ENCODE peak calls at places on chromosomes 5 and 9, in ten cellular contexts. One of them, this sample, is unnamed.

GRCh38 chr5:10600629-10601245 is 36.9 kb downstream of the ANKRD33B start:
- DNase-seq in activated gamma-delta T cell treated with Interleukin-2 at 50 U/mL for 16 hours: no peak
- DNase-seq in MM.1S: peak; percentile 69
- DNase-seq in HT1080: peak; percentile 44
- DNase-seq in adipocyte: no peak
- DNase-seq in dermis microvascular lymphatic vessel endothelial cell: no peak
- DNase-seq in right lobe of liver: peak; percentile 30
- DNase-seq in BE2C: no peak
- DNase-seq in stimulated activated CD8-positive, alpha-beta memory T cell treated with anti-CD3 and anti-CD28 coated beads, Interleukin-15, amount 100 ng/mL, for 1 hour: no peak
- DNase-seq in NCI-H2171: peak; percentile 43
- DNase-seq in this sample: no peak

GRCh38 chr5:91141642-91142041 is 241.5 kb downstream of the ARRDC3 start:
- DNase-seq in right lobe of liver: no peak
- DNase-seq in BE2C: no peak
- DNase-seq in dermis microvascular lymphatic vessel endothelial cell: no peak
- DNase-seq in HT1080: no peak
- DNase-seq in NCI-H2171: no peak
- DNase-seq in activated gamma-delta T cell treated with Interleukin-2 at 50 U/mL for 16 hours: no peak
- DNase-seq in stimulated activated CD8-positive, alpha-beta memory T cell treated with anti-CD3 and anti-CD28 coated beads, Interleukin-15, amount 100 ng/mL, for 1 hour: no peak
- DNase-seq in MM.1S: no peak
- DNase-seq in adipocyte: no peak
- DNase-seq in this sample: no peak

GRCh38 chr5:132013711-132014110 is 2.3 kb upstream of the ACSL6 start:
- DNase-seq in right lobe of liver: peak; percentile 28
- DNase-seq in HT1080: no peak
- DNase-seq in activated gamma-delta T cell treated with Interleukin-2 at 50 U/mL for 16 hours: no peak
- DNase-seq in stimulated activated CD8-positive, alpha-beta memory T cell treated with anti-CD3 and anti-CD28 coated beads, Interleukin-15, amount 100 ng/mL, for 1 hour: no peak
- DNase-seq in dermis microvascular lymphatic vessel endothelial cell: no peak
- DNase-seq in MM.1S: no peak
- DNase-seq in adipocyte: no peak
- DNase-seq in NCI-H2171: no peak
- DNase-seq in BE2C: no peak
- DNase-seq in this sample: no peak

GRCh38 chr5:10602031-10602806 is 38.3 kb downstream of the ANKRD33B start:
- DNase-seq in NCI-H2171: no peak
- DNase-seq in adipocyte: no peak
- DNase-seq in right lobe of liver: peak; percentile 89
- DNase-seq in activated gamma-delta T cell treated with Interleukin-2 at 50 U/mL for 16 hours: no peak
- DNase-seq in dermis microvascular lymphatic vessel endothelial cell: no peak
- DNase-seq in MM.1S: no peak
- DNase-seq in stimulated activated CD8-positive, alpha-beta memory T cell treated with anti-CD3 and anti-CD28 coated beads, Interleukin-15, amount 100 ng/mL, for 1 hour: no peak
- DNase-seq in HT1080: no peak
- DNase-seq in BE2C: peak; percentile 52
- DNase-seq in this sample: no peak

GRCh38 chr5:38404667-38405276 is 146.4 kb downstream of the EGFLAM start:
- DNase-seq in NCI-H2171: no peak
- DNase-seq in HT1080: no peak
- DNase-seq in right lobe of liver: peak; percentile 60
- DNase-seq in adipocyte: no peak
- DNase-seq in BE2C: no peak
- DNase-seq in dermis microvascular lymphatic vessel endothelial cell: no peak
- DNase-seq in MM.1S: no peak
- DNase-seq in activated gamma-delta T cell treated with Interleukin-2 at 50 U/mL for 16 hours: no peak
- DNase-seq in stimulated activated CD8-positive, alpha-beta memory T cell treated with anti-CD3 and anti-CD28 coated beads, Interleukin-15, amount 100 ng/mL, for 1 hour: no peak
- DNase-seq in this sample: no peak

GRCh38 chr5:10705736-10706135 is 55.3 kb downstream of the DAP start:
- DNase-seq in activated gamma-delta T cell treated with Interleukin-2 at 50 U/mL for 16 hours: no peak
- DNase-seq in NCI-H2171: no peak
- DNase-seq in MM.1S: no peak
- DNase-seq in right lobe of liver: no peak
- DNase-seq in dermis microvascular lymphatic vessel endothelial cell: no peak
- DNase-seq in stimulated activated CD8-positive, alpha-beta memory T cell treated with anti-CD3 and anti-CD28 coated beads, Interleukin-15, amount 100 ng/mL, for 1 hour: no peak
- DNase-seq in BE2C: no peak
- DNase-seq in adipocyte: no peak
- DNase-seq in HT1080: peak; percentile 50
- DNase-seq in this sample: no peak

GRCh38 chr5:57621624-57622023 is 139.0 kb upstream of the ACTBL2 start:
- DNase-seq in MM.1S: no peak
- DNase-seq in BE2C: no peak
- DNase-seq in activated gamma-delta T cell treated with Interleukin-2 at 50 U/mL for 16 hours: no peak
- DNase-seq in stimulated activated CD8-positive, alpha-beta memory T cell treated with anti-CD3 and anti-CD28 coated beads, Interleukin-15, amount 100 ng/mL, for 1 hour: no peak
- DNase-seq in right lobe of liver: no peak
- DNase-seq in adipocyte: no peak
- DNase-seq in dermis microvascular lymphatic vessel endothelial cell: no peak
- DNase-seq in NCI-H2171: no peak
- DNase-seq in HT1080: no peak
- DNase-seq in this sample: no peak

GRCh38 chr9:24218656-24219055 is 327.0 kb downstream of the IZUMO3 start:
- DNase-seq in BE2C: no peak
- DNase-seq in adipocyte: peak; percentile 12
- DNase-seq in right lobe of liver: no peak
- DNase-seq in dermis microvascular lymphatic vessel endothelial cell: no peak
- DNase-seq in MM.1S: no peak
- DNase-seq in activated gamma-delta T cell treated with Interleukin-2 at 50 U/mL for 16 hours: no peak
- DNase-seq in stimulated activated CD8-positive, alpha-beta memory T cell treated with anti-CD3 and anti-CD28 coated beads, Interleukin-15, amount 100 ng/mL, for 1 hour: no peak
- DNase-seq in NCI-H2171: no peak
- DNase-seq in HT1080: no peak
- DNase-seq in this sample: peak; percentile 10

GRCh38 chr9:116589392-116590354 is 97.4 kb upstream of the TRIM32 start:
- DNase-seq in dermis microvascular lymphatic vessel endothelial cell: no peak
- DNase-seq in BE2C: peak; percentile 36
- DNase-seq in NCI-H2171: no peak
- DNase-seq in adipocyte: no peak
- DNase-seq in MM.1S: peak; percentile 69
- DNase-seq in stimulated activated CD8-positive, alpha-beta memory T cell treated with anti-CD3 and anti-CD28 coated beads, Interleukin-15, amount 100 ng/mL, for 1 hour: no peak
- DNase-seq in HT1080: peak; percentile 90
- DNase-seq in right lobe of liver: no peak
- DNase-seq in activated gamma-delta T cell treated with Interleukin-2 at 50 U/mL for 16 hours: no peak
- DNase-seq in this sample: peak; percentile 54

GRCh38 chr5:135662683-135663082 is 83.9 kb upstream of the CXCL14 start:
- DNase-seq in NCI-H2171: no peak
- DNase-seq in stimulated activated CD8-positive, alpha-beta memory T cell treated with anti-CD3 and anti-CD28 coated beads, Interleukin-15, amount 100 ng/mL, for 1 hour: no peak
- DNase-seq in BE2C: no peak
- DNase-seq in adipocyte: no peak
- DNase-seq in HT1080: no peak
- DNase-seq in activated gamma-delta T cell treated with Interleukin-2 at 50 U/mL for 16 hours: no peak
- DNase-seq in dermis microvascular lymphatic vessel endothelial cell: no peak
- DNase-seq in MM.1S: no peak
- DNase-seq in right lobe of liver: no peak
- DNase-seq in this sample: no peak

GRCh38 chr5:76303917-76304316 is 99.2 kb upstream of the IQGAP2 start:
- DNase-seq in adipocyte: no peak
- DNase-seq in NCI-H2171: no peak
- DNase-seq in MM.1S: peak; percentile 85
- DNase-seq in BE2C: no peak
- DNase-seq in dermis microvascular lymphatic vessel endothelial cell: peak; percentile 26
- DNase-seq in activated gamma-delta T cell treated with Interleukin-2 at 50 U/mL for 16 hours: peak; percentile 16
- DNase-seq in right lobe of liver: peak; percentile 69
- DNase-seq in HT1080: no peak
- DNase-seq in stimulated activated CD8-positive, alpha-beta memory T cell treated with anti-CD3 and anti-CD28 coated beads, Interleukin-15, amount 100 ng/mL, for 1 hour: no peak
- DNase-seq in this sample: no peak

GRCh38 chr9:37119360-37119759 is 1.0 kb upstream of the ZCCHC7 start:
- DNase-seq in stimulated activated CD8-positive, alpha-beta memory T cell treated with anti-CD3 and anti-CD28 coated beads, Interleukin-15, amount 100 ng/mL, for 1 hour: no peak
- DNase-seq in BE2C: no peak
- DNase-seq in MM.1S: no peak
- DNase-seq in dermis microvascular lymphatic vessel endothelial cell: no peak
- DNase-seq in activated gamma-delta T cell treated with Interleukin-2 at 50 U/mL for 16 hours: no peak
- DNase-seq in right lobe of liver: no peak
- DNase-seq in NCI-H2171: no peak
- DNase-seq in HT1080: no peak
- DNase-seq in adipocyte: no peak
- DNase-seq in this sample: no peak

GRCh38 chr9:107637421-107638420 is 148.2 kb upstream of the KLF4 start:
- DNase-seq in dermis microvascular lymphatic vessel endothelial cell: peak; percentile 98
- DNase-seq in HT1080: no peak
- DNase-seq in stimulated activated CD8-positive, alpha-beta memory T cell treated with anti-CD3 and anti-CD28 coated beads, Interleukin-15, amount 100 ng/mL, for 1 hour: no peak
- DNase-seq in MM.1S: peak; percentile 37
- DNase-seq in NCI-H2171: no peak
- DNase-seq in right lobe of liver: peak; percentile 71
- DNase-seq in adipocyte: peak; percentile 99
- DNase-seq in activated gamma-delta T cell treated with Interleukin-2 at 50 U/mL for 16 hours: no peak
- DNase-seq in BE2C: peak; percentile 61
- DNase-seq in this sample: peak; percentile 100

GRCh38 chr5:53991942-53992341 is 318.4 kb downstream of the ARL15 start:
- DNase-seq in right lobe of liver: no peak
- DNase-seq in dermis microvascular lymphatic vessel endothelial cell: peak; percentile 37
- DNase-seq in stimulated activated CD8-positive, alpha-beta memory T cell treated with anti-CD3 and anti-CD28 coated beads, Interleukin-15, amount 100 ng/mL, for 1 hour: no peak
- DNase-seq in MM.1S: no peak
- DNase-seq in adipocyte: no peak
- DNase-seq in BE2C: no peak
- DNase-seq in NCI-H2171: no peak
- DNase-seq in activated gamma-delta T cell treated with Interleukin-2 at 50 U/mL for 16 hours: no peak
- DNase-seq in HT1080: no peak
- DNase-seq in this sample: peak; percentile 32

GRCh38 chr5:132136906-132137305 is 63.3 kb downstream of the CSF2 start:
- DNase-seq in NCI-H2171: no peak
- DNase-seq in adipocyte: peak; percentile 65
- DNase-seq in HT1080: peak; percentile 81
- DNase-seq in BE2C: no peak
- DNase-seq in dermis microvascular lymphatic vessel endothelial cell: no peak
- DNase-seq in right lobe of liver: no peak
- DNase-seq in MM.1S: no peak
- DNase-seq in activated gamma-delta T cell treated with Interleukin-2 at 50 U/mL for 16 hours: no peak
- DNase-seq in stimulated activated CD8-positive, alpha-beta memory T cell treated with anti-CD3 and anti-CD28 coated beads, Interleukin-15, amount 100 ng/mL, for 1 hour: no peak
- DNase-seq in this sample: peak; percentile 86

GRCh38 chr5:174831985-174832384 is 107.6 kb downstream of the MSX2 start:
- DNase-seq in stimulated activated CD8-positive, alpha-beta memory T cell treated with anti-CD3 and anti-CD28 coated beads, Interleukin-15, amount 100 ng/mL, for 1 hour: no peak
- DNase-seq in MM.1S: no peak
- DNase-seq in NCI-H2171: no peak
- DNase-seq in activated gamma-delta T cell treated with Interleukin-2 at 50 U/mL for 16 hours: no peak
- DNase-seq in BE2C: no peak
- DNase-seq in adipocyte: no peak
- DNase-seq in dermis microvascular lymphatic vessel endothelial cell: no peak
- DNase-seq in HT1080: no peak
- DNase-seq in right lobe of liver: no peak
- DNase-seq in this sample: peak; percentile 4

GRCh38 chr9:84851935-84852585 is 182.5 kb downstream of the NTRK2 start:
- DNase-seq in NCI-H2171: peak; percentile 64
- DNase-seq in dermis microvascular lymphatic vessel endothelial cell: no peak
- DNase-seq in right lobe of liver: no peak
- DNase-seq in adipocyte: peak; percentile 4
- DNase-seq in BE2C: no peak
- DNase-seq in stimulated activated CD8-positive, alpha-beta memory T cell treated with anti-CD3 and anti-CD28 coated beads, Interleukin-15, amount 100 ng/mL, for 1 hour: no peak
- DNase-seq in MM.1S: no peak
- DNase-seq in HT1080: peak; percentile 93
- DNase-seq in activated gamma-delta T cell treated with Interleukin-2 at 50 U/mL for 16 hours: no peak
- DNase-seq in this sample: peak; percentile 75

GRCh38 chr5:115297043-115297442 is 589 bp upstream of the CCDC112 start:
- DNase-seq in MM.1S: no peak
- DNase-seq in BE2C: no peak
- DNase-seq in NCI-H2171: no peak
- DNase-seq in stimulated activated CD8-positive, alpha-beta memory T cell treated with anti-CD3 and anti-CD28 coated beads, Interleukin-15, amount 100 ng/mL, for 1 hour: no peak
- DNase-seq in right lobe of liver: no peak
- DNase-seq in HT1080: peak; percentile 8
- DNase-seq in dermis microvascular lymphatic vessel endothelial cell: no peak
- DNase-seq in adipocyte: peak; percentile 17
- DNase-seq in activated gamma-delta T cell treated with Interleukin-2 at 50 U/mL for 16 hours: no peak
- DNase-seq in this sample: peak; percentile 51

GRCh38 chr9:87792831-87793288 is 66.9 kb downstream of the CTSL start:
- DNase-seq in HT1080: peak; percentile 95
- DNase-seq in right lobe of liver: no peak
- DNase-seq in dermis microvascular lymphatic vessel endothelial cell: no peak
- DNase-seq in adipocyte: peak; percentile 21
- DNase-seq in activated gamma-delta T cell treated with Interleukin-2 at 50 U/mL for 16 hours: no peak
- DNase-seq in MM.1S: peak; percentile 77
- DNase-seq in NCI-H2171: no peak
- DNase-seq in stimulated activated CD8-positive, alpha-beta memory T cell treated with anti-CD3 and anti-CD28 coated beads, Interleukin-15, amount 100 ng/mL, for 1 hour: no peak
- DNase-seq in BE2C: no peak
- DNase-seq in this sample: peak; percentile 96

GRCh38 chr5:180908998-180909731 is 10.2 kb downstream of the BTNL8 start:
- DNase-seq in right lobe of liver: peak; percentile 42
- DNase-seq in activated gamma-delta T cell treated with Interleukin-2 at 50 U/mL for 16 hours: no peak
- DNase-seq in MM.1S: no peak
- DNase-seq in stimulated activated CD8-positive, alpha-beta memory T cell treated with anti-CD3 and anti-CD28 coated beads, Interleukin-15, amount 100 ng/mL, for 1 hour: no peak
- DNase-seq in HT1080: no peak
- DNase-seq in NCI-H2171: no peak
- DNase-seq in adipocyte: no peak
- DNase-seq in BE2C: no peak
- DNase-seq in dermis microvascular lymphatic vessel endothelial cell: peak; percentile 45
- DNase-seq in this sample: no peak

GRCh38 chr9:98607152-98607551 is 101.6 kb downstream of the GABBR2 start:
- DNase-seq in HT1080: no peak
- DNase-seq in MM.1S: no peak
- DNase-seq in right lobe of liver: no peak
- DNase-seq in BE2C: no peak
- DNase-seq in stimulated activated CD8-positive, alpha-beta memory T cell treated with anti-CD3 and anti-CD28 coated beads, Interleukin-15, amount 100 ng/mL, for 1 hour: no peak
- DNase-seq in adipocyte: no peak
- DNase-seq in NCI-H2171: no peak
- DNase-seq in activated gamma-delta T cell treated with Interleukin-2 at 50 U/mL for 16 hours: no peak
- DNase-seq in dermis microvascular lymphatic vessel endothelial cell: no peak
- DNase-seq in this sample: peak; percentile 34

GRCh38 chr9:89448381-89448780 is 49.5 kb downstream of the SEMA4D start:
- DNase-seq in dermis microvascular lymphatic vessel endothelial cell: no peak
- DNase-seq in right lobe of liver: no peak
- DNase-seq in NCI-H2171: no peak
- DNase-seq in HT1080: no peak
- DNase-seq in MM.1S: no peak
- DNase-seq in adipocyte: no peak
- DNase-seq in BE2C: no peak
- DNase-seq in activated gamma-delta T cell treated with Interleukin-2 at 50 U/mL for 16 hours: peak; percentile 59
- DNase-seq in stimulated activated CD8-positive, alpha-beta memory T cell treated with anti-CD3 and anti-CD28 coated beads, Interleukin-15, amount 100 ng/mL, for 1 hour: no peak
- DNase-seq in this sample: no peak

GRCh38 chr9:102085548-102085947 is 347.1 kb upstream of the GRIN3A start:
- DNase-seq in activated gamma-delta T cell treated with Interleukin-2 at 50 U/mL for 16 hours: no peak
- DNase-seq in HT1080: no peak
- DNase-seq in dermis microvascular lymphatic vessel endothelial cell: no peak
- DNase-seq in adipocyte: no peak
- DNase-seq in right lobe of liver: no peak
- DNase-seq in NCI-H2171: no peak
- DNase-seq in stimulated activated CD8-positive, alpha-beta memory T cell treated with anti-CD3 and anti-CD28 coated beads, Interleukin-15, amount 100 ng/mL, for 1 hour: no peak
- DNase-seq in BE2C: no peak
- DNase-seq in MM.1S: no peak
- DNase-seq in this sample: no peak

GRCh38 chr5:84016090-84016489 is 295.4 kb upstream of the HAPLN1 start:
- DNase-seq in NCI-H2171: no peak
- DNase-seq in stimulated activated CD8-positive, alpha-beta memory T cell treated with anti-CD3 and anti-CD28 coated beads, Interleukin-15, amount 100 ng/mL, for 1 hour: no peak
- DNase-seq in HT1080: no peak
- DNase-seq in right lobe of liver: no peak
- DNase-seq in adipocyte: peak; percentile 42
- DNase-seq in BE2C: no peak
- DNase-seq in dermis microvascular lymphatic vessel endothelial cell: no peak
- DNase-seq in MM.1S: no peak
- DNase-seq in activated gamma-delta T cell treated with Interleukin-2 at 50 U/mL for 16 hours: no peak
- DNase-seq in this sample: no peak

GRCh38 chr9:92666236-92666635 is 3.7 kb downstream of the IPPK start:
- DNase-seq in activated gamma-delta T cell treated with Interleukin-2 at 50 U/mL for 16 hours: no peak
- DNase-seq in MM.1S: no peak
- DNase-seq in stimulated activated CD8-positive, alpha-beta memory T cell treated with anti-CD3 and anti-CD28 coated beads, Interleukin-15, amount 100 ng/mL, for 1 hour: no peak
- DNase-seq in right lobe of liver: no peak
- DNase-seq in HT1080: no peak
- DNase-seq in dermis microvascular lymphatic vessel endothelial cell: no peak
- DNase-seq in BE2C: no peak
- DNase-seq in adipocyte: no peak
- DNase-seq in NCI-H2171: no peak
- DNase-seq in this sample: no peak

GRCh38 chr9:33524431-33524947 is 438 bp downstream of the ANKRD18B start:
- DNase-seq in HT1080: no peak
- DNase-seq in right lobe of liver: no peak
- DNase-seq in adipocyte: peak; percentile 49
- DNase-seq in activated gamma-delta T cell treated with Interleukin-2 at 50 U/mL for 16 hours: no peak
- DNase-seq in stimulated activated CD8-positive, alpha-beta memory T cell treated with anti-CD3 and anti-CD28 coated beads, Interleukin-15, amount 100 ng/mL, for 1 hour: no peak
- DNase-seq in dermis microvascular lymphatic vessel endothelial cell: no peak
- DNase-seq in NCI-H2171: peak; percentile 27
- DNase-seq in MM.1S: no peak
- DNase-seq in BE2C: peak; percentile 34
- DNase-seq in this sample: no peak

GRCh38 chr9:72856985-72857631 is 95.7 kb downstream of the ALDH1A1 start:
- DNase-seq in HT1080: peak; percentile 57
- DNase-seq in dermis microvascular lymphatic vessel endothelial cell: peak; percentile 62
- DNase-seq in right lobe of liver: no peak
- DNase-seq in adipocyte: peak; percentile 88
- DNase-seq in activated gamma-delta T cell treated with Interleukin-2 at 50 U/mL for 16 hours: no peak
- DNase-seq in stimulated activated CD8-positive, alpha-beta memory T cell treated with anti-CD3 and anti-CD28 coated beads, Interleukin-15, amount 100 ng/mL, for 1 hour: no peak
- DNase-seq in MM.1S: peak; percentile 72
- DNase-seq in NCI-H2171: no peak
- DNase-seq in BE2C: no peak
- DNase-seq in this sample: peak; percentile 85

GRCh38 chr5:172446336-172447051 is 7.8 kb downstream of the SH3PXD2B start:
- DNase-seq in activated gamma-delta T cell treated with Interleukin-2 at 50 U/mL for 16 hours: no peak
- DNase-seq in MM.1S: no peak
- DNase-seq in NCI-H2171: no peak
- DNase-seq in adipocyte: no peak
- DNase-seq in HT1080: no peak
- DNase-seq in right lobe of liver: no peak
- DNase-seq in stimulated activated CD8-positive, alpha-beta memory T cell treated with anti-CD3 and anti-CD28 coated beads, Interleukin-15, amount 100 ng/mL, for 1 hour: no peak
- DNase-seq in BE2C: no peak
- DNase-seq in dermis microvascular lymphatic vessel endothelial cell: no peak
- DNase-seq in this sample: no peak